ENCODE peak calls at places on chromosomes 7 and 10, in eight cellular contexts. One of them, this sample, is unnamed.

GRCh38 chr7:50962962-50963374 is 180.3 kb upstream of the GRB10 start:
- DNase-seq in astrocyte: peak
- DNase-seq in heart right ventricle: peak
- DNase-seq in body of pancreas: peak
- DNase-seq in AG04450: no peak
- DNase-seq in uterus: peak
- DNase-seq in PC-9: peak
- DNase-seq in lower lobe of right lung: peak
- DNase-seq in this sample: peak

GRCh38 chr7:100827330-100828226 is at the start of gene EPHB4:
- DNase-seq in astrocyte: peak
- DNase-seq in heart right ventricle: peak
- DNase-seq in body of pancreas: peak
- DNase-seq in AG04450: peak
- DNase-seq in uterus: peak
- DNase-seq in PC-9: peak
- DNase-seq in lower lobe of right lung: peak
- DNase-seq in this sample: peak

GRCh38 chr7:85186521-85187241 is at the start of gene SEMA3D:
- DNase-seq in astrocyte: peak
- DNase-seq in heart right ventricle: peak
- DNase-seq in body of pancreas: peak
- DNase-seq in AG04450: peak
- DNase-seq in uterus: no peak
- DNase-seq in PC-9: peak
- DNase-seq in lower lobe of right lung: peak
- DNase-seq in this sample: peak

GRCh38 chr10:16674147-16674703 is 143.0 kb downstream of the RSU1 start:
- DNase-seq in astrocyte: no peak
- DNase-seq in heart right ventricle: no peak
- DNase-seq in body of pancreas: no peak
- DNase-seq in AG04450: no peak
- DNase-seq in uterus: no peak
- DNase-seq in PC-9: no peak
- DNase-seq in lower lobe of right lung: no peak
- DNase-seq in this sample: no peak

GRCh38 chr7:151775547-151776443 is 101.1 kb downstream of the PRKAG2 start:
- DNase-seq in astrocyte: no peak
- DNase-seq in heart right ventricle: no peak
- DNase-seq in body of pancreas: no peak
- DNase-seq in AG04450: no peak
- DNase-seq in uterus: no peak
- DNase-seq in PC-9: no peak
- DNase-seq in lower lobe of right lung: no peak
- DNase-seq in this sample: peak

GRCh38 chr7:137757146-137757925 is 89.4 kb downstream of the DGKI start:
- DNase-seq in astrocyte: peak
- DNase-seq in heart right ventricle: no peak
- DNase-seq in body of pancreas: no peak
- DNase-seq in AG04450: no peak
- DNase-seq in uterus: no peak
- DNase-seq in PC-9: no peak
- DNase-seq in lower lobe of right lung: no peak
- DNase-seq in this sample: no peak

GRCh38 chr10:79359816-79360498 is 12.7 kb downstream of the PPIF start:
- DNase-seq in astrocyte: no peak
- DNase-seq in heart right ventricle: no peak
- DNase-seq in body of pancreas: no peak
- DNase-seq in AG04450: no peak
- DNase-seq in uterus: no peak
- DNase-seq in PC-9: no peak
- DNase-seq in lower lobe of right lung: no peak
- DNase-seq in this sample: no peak

GRCh38 chr7:102469351-102469971 is 4.7 kb downstream of the LRWD1 start:
- DNase-seq in astrocyte: no peak
- DNase-seq in heart right ventricle: no peak
- DNase-seq in body of pancreas: no peak
- DNase-seq in AG04450: no peak
- DNase-seq in uterus: no peak
- DNase-seq in PC-9: no peak
- DNase-seq in lower lobe of right lung: no peak
- DNase-seq in this sample: peak

GRCh38 chr10:123024540-123024939 is 15.7 kb downstream of the ACADSB start:
- DNase-seq in astrocyte: no peak
- DNase-seq in heart right ventricle: no peak
- DNase-seq in body of pancreas: no peak
- DNase-seq in AG04450: no peak
- DNase-seq in uterus: no peak
- DNase-seq in PC-9: no peak
- DNase-seq in lower lobe of right lung: no peak
- DNase-seq in this sample: no peak

GRCh38 chr7:26937956-26938623 is 73.7 kb upstream of the SKAP2 start:
- DNase-seq in astrocyte: no peak
- DNase-seq in heart right ventricle: no peak
- DNase-seq in body of pancreas: no peak
- DNase-seq in AG04450: no peak
- DNase-seq in uterus: no peak
- DNase-seq in PC-9: no peak
- DNase-seq in lower lobe of right lung: no peak
- DNase-seq in this sample: no peak

GRCh38 chr10:87915406-87915805 is 52.0 kb downstream of the PTEN start:
- DNase-seq in astrocyte: no peak
- DNase-seq in heart right ventricle: no peak
- DNase-seq in body of pancreas: no peak
- DNase-seq in AG04450: no peak
- DNase-seq in uterus: no peak
- DNase-seq in PC-9: no peak
- DNase-seq in lower lobe of right lung: no peak
- DNase-seq in this sample: no peak

DNA sequence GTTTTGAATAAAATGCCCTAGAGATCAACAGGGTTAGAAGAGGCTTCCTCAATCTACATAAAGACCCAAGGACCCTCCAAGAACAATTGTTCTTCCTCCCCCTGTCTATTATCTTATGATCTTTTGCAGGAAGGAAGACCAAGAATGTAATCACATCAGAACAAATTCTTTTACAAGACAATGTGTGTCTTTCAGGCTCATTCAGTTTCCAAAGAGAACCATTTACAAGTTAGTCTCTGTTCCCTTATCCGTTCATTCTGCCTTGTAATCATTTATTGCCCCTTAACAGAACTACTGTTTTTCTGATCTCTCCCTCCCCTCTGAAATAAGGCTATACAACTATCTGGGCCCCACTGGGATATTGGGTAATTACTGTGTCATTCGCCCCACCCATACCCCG is 5.6 kb upstream of the MKRN1 start:
- DNase-seq in astrocyte: no peak
- DNase-seq in heart right ventricle: no peak
- DNase-seq in body of pancreas: no peak
- DNase-seq in AG04450: no peak
- DNase-seq in uterus: no peak
- DNase-seq in PC-9: no peak
- DNase-seq in lower lobe of right lung: no peak
- DNase-seq in this sample: no peak
- H3K27ac ChIP-seq in astrocyte: no peak
- H3K27ac ChIP-seq in heart right ventricle: no peak
- H3K27ac ChIP-seq in body of pancreas: no peak
- H3K27ac ChIP-seq in AG04450: no peak
- H3K27ac ChIP-seq in uterus: no peak
- H3K27ac ChIP-seq in PC-9: peak
- H3K27ac ChIP-seq in lower lobe of right lung: no peak
- H3K27ac ChIP-seq in this sample: no peak

DNA sequence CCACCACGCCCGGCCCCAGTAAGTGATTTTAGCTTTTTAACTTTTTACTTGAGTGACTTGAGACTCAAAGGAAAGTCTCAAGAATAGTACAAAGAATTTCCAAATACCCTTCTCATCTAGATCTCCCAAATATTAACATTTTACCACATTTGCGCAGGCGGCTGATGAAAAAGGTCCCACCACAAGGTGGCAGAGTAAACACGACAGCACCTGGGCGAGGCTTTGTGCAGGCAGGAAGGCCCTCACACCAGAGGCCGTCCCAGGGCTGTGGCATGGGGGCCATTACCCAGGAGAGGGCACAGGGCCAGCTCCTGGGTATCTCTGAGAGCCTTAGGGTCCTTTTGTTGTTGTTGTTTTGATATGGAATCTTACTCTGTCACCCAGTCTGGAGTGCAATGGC is 50.0 kb upstream of the WIPI2 start:
- DNase-seq in astrocyte: no peak
- DNase-seq in heart right ventricle: no peak
- DNase-seq in body of pancreas: peak
- DNase-seq in AG04450: no peak
- DNase-seq in uterus: no peak
- DNase-seq in PC-9: peak
- DNase-seq in lower lobe of right lung: no peak
- DNase-seq in this sample: no peak
- TF ChIP-seq CTCF in astrocyte: peak
- TF ChIP-seq CTCF in heart right ventricle: peak
- TF ChIP-seq CTCF in body of pancreas: peak
- TF ChIP-seq CTCF in AG04450: peak
- TF ChIP-seq CTCF in uterus: no peak
- TF ChIP-seq CTCF in PC-9: peak
- TF ChIP-seq CTCF in lower lobe of right lung: peak
- TF ChIP-seq CTCF in this sample: no peak

GRCh38 chr7:139720705-139721231 is 57.0 kb downstream of the HIPK2 start:
- DNase-seq in astrocyte: no peak
- DNase-seq in heart right ventricle: no peak
- DNase-seq in body of pancreas: no peak
- DNase-seq in AG04450: no peak
- DNase-seq in uterus: peak
- DNase-seq in PC-9: no peak
- DNase-seq in lower lobe of right lung: no peak
- DNase-seq in this sample: no peak
- H3K27ac ChIP-seq in astrocyte: no peak
- H3K27ac ChIP-seq in heart right ventricle: peak
- H3K27ac ChIP-seq in body of pancreas: no peak
- H3K27ac ChIP-seq in AG04450: no peak
- H3K27ac ChIP-seq in uterus: peak
- H3K27ac ChIP-seq in PC-9: no peak
- H3K27ac ChIP-seq in lower lobe of right lung: peak
- H3K27ac ChIP-seq in this sample: peak

GRCh38 chr10:53458007-53458406 is 685.4 kb upstream of the MBL2 start:
- DNase-seq in astrocyte: no peak
- DNase-seq in heart right ventricle: no peak
- DNase-seq in body of pancreas: no peak
- DNase-seq in AG04450: no peak
- DNase-seq in uterus: no peak
- DNase-seq in PC-9: no peak
- DNase-seq in lower lobe of right lung: no peak
- DNase-seq in this sample: no peak
- TF ChIP-seq CTCF in astrocyte: no peak
- TF ChIP-seq CTCF in heart right ventricle: no peak
- TF ChIP-seq CTCF in body of pancreas: no peak
- TF ChIP-seq CTCF in AG04450: no peak
- TF ChIP-seq CTCF in uterus: no peak
- TF ChIP-seq CTCF in PC-9: no peak
- TF ChIP-seq CTCF in lower lobe of right lung: no peak
- TF ChIP-seq CTCF in this sample: no peak

DNA sequence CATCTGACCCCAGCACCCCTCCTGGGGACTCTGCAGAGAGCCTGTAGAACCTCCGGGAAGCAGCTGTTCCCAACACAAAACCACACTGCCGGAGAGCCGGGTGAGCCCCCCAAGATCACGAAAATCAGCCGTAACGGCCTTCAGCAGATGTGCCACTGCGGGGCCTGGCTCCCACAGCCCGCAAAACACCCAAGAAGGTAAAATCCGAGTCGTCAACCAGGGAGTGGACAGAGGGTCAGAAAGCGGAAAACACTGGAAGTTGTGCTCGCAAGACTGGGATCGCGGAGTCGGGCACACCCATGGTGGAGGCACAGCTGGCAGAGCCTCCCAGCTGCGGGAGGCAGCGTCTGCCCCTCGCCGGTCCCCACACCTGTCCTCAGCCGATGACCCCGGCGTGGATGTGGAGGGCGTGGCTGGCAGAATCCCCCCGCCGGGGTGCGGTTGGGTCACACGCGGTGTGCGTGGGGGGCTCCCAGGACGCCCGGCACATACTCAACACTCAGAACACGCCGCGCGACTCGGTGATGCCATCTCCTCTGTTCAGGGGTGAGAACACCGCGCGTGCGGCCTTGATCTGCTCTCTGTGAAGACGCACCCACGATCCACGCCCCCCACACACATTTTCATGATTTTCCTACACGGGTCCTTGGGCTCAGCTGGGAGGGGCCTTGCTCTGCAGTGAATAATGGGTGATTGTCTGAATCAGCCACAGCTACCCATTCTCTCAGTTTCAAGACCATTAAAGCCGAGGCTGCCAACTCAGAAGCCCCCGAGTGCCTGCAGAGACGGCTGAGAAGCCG is 54.0 kb upstream of the PDGFA start:
- DNase-seq in astrocyte: no peak
- DNase-seq in heart right ventricle: no peak
- DNase-seq in body of pancreas: no peak
- DNase-seq in AG04450: no peak
- DNase-seq in uterus: no peak
- DNase-seq in PC-9: no peak
- DNase-seq in lower lobe of right lung: no peak
- DNase-seq in this sample: no peak
- H3K27ac ChIP-seq in astrocyte: no peak
- H3K27ac ChIP-seq in heart right ventricle: no peak
- H3K27ac ChIP-seq in body of pancreas: no peak
- H3K27ac ChIP-seq in AG04450: no peak
- H3K27ac ChIP-seq in uterus: no peak
- H3K27ac ChIP-seq in PC-9: no peak
- H3K27ac ChIP-seq in lower lobe of right lung: no peak
- H3K27ac ChIP-seq in this sample: no peak

DNA sequence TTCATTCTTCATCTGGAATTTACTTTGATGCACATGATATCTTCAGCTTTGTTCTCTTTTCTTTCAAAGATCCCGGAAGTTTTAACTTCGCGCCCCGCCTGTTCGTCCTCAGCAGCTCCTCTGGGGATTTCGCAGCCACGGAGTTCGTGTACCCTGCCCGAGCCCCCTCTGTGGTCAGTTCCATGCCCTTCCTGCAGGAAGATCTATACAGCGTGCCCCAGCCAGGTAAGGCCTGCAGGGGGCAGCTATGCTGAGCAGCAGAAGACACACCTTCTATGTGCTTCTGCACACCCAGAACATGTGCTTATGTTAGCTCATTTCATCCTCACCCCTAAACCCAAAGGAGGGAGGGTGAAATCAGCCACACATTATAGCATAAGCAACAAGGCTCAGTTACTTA is 79.7 kb upstream of the LYZL2 start:
- DNase-seq in astrocyte: no peak
- DNase-seq in heart right ventricle: no peak
- DNase-seq in body of pancreas: no peak
- DNase-seq in AG04450: no peak
- DNase-seq in uterus: no peak
- DNase-seq in PC-9: no peak
- DNase-seq in lower lobe of right lung: no peak
- DNase-seq in this sample: no peak
- TF ChIP-seq CTCF in astrocyte: no peak
- TF ChIP-seq CTCF in heart right ventricle: no peak
- TF ChIP-seq CTCF in body of pancreas: no peak
- TF ChIP-seq CTCF in AG04450: no peak
- TF ChIP-seq CTCF in uterus: no peak
- TF ChIP-seq CTCF in PC-9: no peak
- TF ChIP-seq CTCF in lower lobe of right lung: no peak
- TF ChIP-seq CTCF in this sample: no peak

This sample was measured in psoas muscle.